ENCODE peak calls at places on chromosome 13, in nine cellular contexts. B is psoas muscle; I is activated naive CD4-positive, alpha-beta T cell treated with anti-CD3 and anti-CD28 coated beads, Interleukin-2, amount 50 U/mL, for 72 hours; W is COLO829; R is stimulated activated CD8-positive, alpha-beta memory T cell treated with anti-CD3 and anti-CD28 coated beads, Interleukin-12 subunit alpha, Interleukin-12 subunit beta, amount 100 ng/mL, for 4 hours; L is naive thymus-derived CD8-positive, alpha-beta T cell; A is kidney epithelial cell; N is non-pigmented ciliary epithelial cell; F is cerebellar nuclear complex. K is an unnamed sample.

GRCh38 chr13:21673592-21674270 is 2.9 kb downstream of the FGF9 start:
- DNase-seq in L (peak), B (peak), R (peak), F (no peak), I (no peak), W (no peak), A (no peak), N (no peak), K (no peak)

GRCh38 chr13:76383671-76384461 is 502.3 kb downstream of the KCTD12 start:
- DNase-seq in B (no peak), L (no peak), A (peak), R (no peak), N (peak), F (no peak), I (no peak), W (peak), K (no peak)

GRCh38 chr13:28320884-28321574 is 173.9 kb downstream of the FLT1 start:
- DNase-seq in B (no peak), L (no peak), R (no peak), A (no peak), I (no peak), F (no peak), N (no peak), W (no peak), K (no peak)

GRCh38 chr13:40779796-40780285 is 8.9 kb upstream of the MRPS31 start:
- DNase-seq in A (no peak), R (no peak), N (no peak), F (no peak), L (no peak), W (no peak), B (no peak), I (no peak), K (no peak)

GRCh38 chr13:114107686-114108081 is 24.7 kb downstream of the RASA3 start:
- DNase-seq in L (no peak), I (no peak), W (no peak), A (no peak), N (no peak), F (no peak), R (no peak), B (peak), K (no peak)

GRCh38 chr13:87893186-87893585 is 222.0 kb downstream of the SLITRK5 start:
- DNase-seq in I (no peak), F (no peak), B (no peak), R (no peak), A (no peak), N (no peak), L (no peak), W (no peak), K (no peak)

GRCh38 chr13:108812165-108812564 is 182.8 kb downstream of the MYO16 start:
- DNase-seq in W (no peak), F (no peak), R (no peak), N (no peak), A (no peak), L (no peak), I (no peak), B (no peak), K (no peak)

GRCh38 chr13:113582841-113583631 is 1.5 kb upstream of the TFDP1 start:
- DNase-seq in A (no peak), F (no peak), N (no peak), W (no peak), I (no peak), B (peak), L (no peak), R (no peak), K (no peak)

GRCh38 chr13:79837741-79838450 is 356.9 kb downstream of the NDFIP2 start:
- DNase-seq in B (no peak), R (no peak), I (no peak), W (no peak), L (no peak), F (no peak), N (peak), A (peak), K (no peak)

GRCh38 chr13:33727356-33728083 is 90.4 kb upstream of the RFC3 start:
- DNase-seq in F (no peak), N (no peak), R (no peak), B (no peak), I (no peak), L (no peak), W (no peak), A (no peak), K (no peak)

GRCh38 chr13:39040206-39040605 is 1.9 kb downstream of the NHLRC3 start:
- DNase-seq in L (no peak), A (no peak), W (no peak), I (no peak), R (no peak), B (no peak), F (no peak), N (no peak), K (no peak)

GRCh38 chr13:39536274-39536673 is 66.7 kb downstream of the LHFPL6 start:
- DNase-seq in I (no peak), N (no peak), R (no peak), F (peak), B (no peak), L (no peak), A (no peak), W (no peak), K (no peak)

GRCh38 chr13:49412749-49413148 is 31.1 kb downstream of the CAB39L start:
- DNase-seq in N (no peak), R (no peak), I (no peak), W (no peak), B (no peak), L (no peak), F (no peak), A (no peak), K (no peak)

GRCh38 chr13:24511019-24511823 is 1.4 kb downstream of the PARP4 start:
- DNase-seq in F (no peak), B (no peak), A (peak), W (peak), L (peak), N (peak), R (peak), I (peak), K (peak)

GRCh38 chr13:20729633-20730585 is 26.4 kb downstream of the IL17D start:
- DNase-seq in F (no peak), N (no peak), B (no peak), A (no peak), I (no peak), R (no peak), W (no peak), L (no peak), K (no peak)

GRCh38 chr13:99281811-99282263 is 23.7 kb upstream of the GPR18 start:
- DNase-seq in A (no peak), L (peak), F (no peak), R (peak), B (peak), N (no peak), W (no peak), I (no peak), K (no peak)

GRCh38 chr13:106260352-106260751 is 275.1 kb downstream of the EFNB2 start:
- DNase-seq in N (no peak), A (no peak), I (no peak), W (no peak), F (no peak), B (no peak), L (no peak), R (no peak), K (no peak)

GRCh38 chr13:46577656-46578589 is 25.0 kb downstream of the LRCH1 start:
- DNase-seq in W (peak), R (no peak), B (no peak), A (no peak), F (no peak), N (no peak), I (no peak), L (no peak), K (no peak)

GRCh38 chr13:99133230-99133629 is 67.4 kb upstream of the UBAC2 start:
- DNase-seq in A (no peak), B (no peak), W (no peak), R (no peak), F (no peak), L (no peak), N (no peak), I (no peak), K (no peak)

GRCh38 chr13:52405369-52405766 is 604 bp downstream of the THSD1 start:
- DNase-seq in A (no peak), I (no peak), L (no peak), F (no peak), N (no peak), W (no peak), B (peak), R (no peak), K (no peak)

GRCh38 chr13:51557875-51558604 is 26.2 kb upstream of the WDFY2 start:
- DNase-seq in W (peak), I (no peak), N (peak), L (no peak), R (no peak), F (no peak), A (peak), B (no peak), K (no peak)

GRCh38 chr13:88802886-88803285 is 1131.7 kb downstream of the SLITRK5 start:
- DNase-seq in F (no peak), N (peak), R (no peak), A (no peak), B (no peak), W (no peak), L (no peak), I (no peak), K (no peak)

GRCh38 chr13:67635754-67636153 is 405.6 kb upstream of the PCDH9 start:
- DNase-seq in L (no peak), I (no peak), A (no peak), N (no peak), F (no peak), W (no peak), R (no peak), B (no peak), K (no peak)

GRCh38 chr13:66940113-66940512 is 290.0 kb downstream of the PCDH9 start:
- DNase-seq in L (no peak), F (no peak), I (no peak), A (no peak), R (no peak), W (no peak), N (no peak), B (no peak), K (no peak)

GRCh38 chr13:67106502-67107057 is 123.6 kb downstream of the PCDH9 start:
- DNase-seq in F (no peak), L (no peak), N (no peak), R (no peak), A (no peak), B (no peak), W (no peak), I (no peak), K (no peak)

GRCh38 chr13:33270906-33271538 is 14.5 kb downstream of the STARD13 start:
- DNase-seq in A (no peak), I (no peak), L (no peak), B (no peak), N (no peak), R (no peak), W (no peak), F (no peak), K (no peak)

K was measured in GM12878.